ENCODE peak calls at places on chromosome 13, in five cellular contexts. V is ovary, E is tibial nerve, P is progenitor cell of endocrine pancreas, G is lower lobe of right lung. S is an unnamed sample.

GRCh38 chr13:30364133-30364532 is 56.8 kb upstream of the KATNAL1 start:
- DNase-seq in E (no peak), G (no peak), V (no peak), P (no peak), S (no peak)

GRCh38 chr13:114023716-114024602 is 50.1 kb upstream of the C13orf46 start:
- DNase-seq in V (no peak), P (no peak), G (no peak), E (no peak), S (no peak)

GRCh38 chr13:60230593-60230992 is 66.9 kb upstream of the DIAPH3 start:
- DNase-seq in G (no peak), V (no peak), E (no peak), P (no peak), S (peak)

GRCh38 chr13:89372193-89372592 is 1701.0 kb downstream of the SLITRK5 start:
- DNase-seq in V (no peak), E (no peak), P (no peak), G (no peak), S (no peak)

GRCh38 chr13:29850213-29850898 is at the start of gene UBL3:
- DNase-seq in P (peak), V (peak), G (peak), E (peak), S (no peak)

GRCh38 chr13:37595162-37595561 is 3.4 kb downstream of the POSTN start:
- DNase-seq in P (no peak), V (no peak), E (no peak), G (no peak), S (no peak)

GRCh38 chr13:27379694-27380596 is 44.5 kb upstream of the GTF3A start:
- DNase-seq in E (peak), P (peak), G (no peak), V (peak), S (no peak)

GRCh38 chr13:50366488-50367174 is 351.4 kb downstream of the KCNRG start:
- DNase-seq in P (no peak), V (no peak), E (no peak), G (no peak), S (no peak)

GRCh38 chr13:60944863-60945262 is 470.8 kb downstream of the PCDH20 start:
- DNase-seq in P (no peak), E (no peak), V (no peak), G (no peak), S (no peak)

GRCh38 chr13:44378277-44378676 is 4.7 kb downstream of the SERP2 start:
- DNase-seq in V (no peak), E (no peak), G (no peak), P (no peak), S (no peak)

GRCh38 chr13:26806891-26807290 is 46.3 kb upstream of the GPR12 start:
- DNase-seq in V (no peak), P (no peak), E (no peak), G (no peak), S (no peak)

GRCh38 chr13:48923376-48923775 is 52.3 kb upstream of the FNDC3A start:
- DNase-seq in E (no peak), G (no peak), P (no peak), V (no peak), S (no peak)

GRCh38 chr13:27219611-27220010 is 31.7 kb upstream of the RPL21 start:
- DNase-seq in V (no peak), G (no peak), P (no peak), E (no peak), S (no peak)

GRCh38 chr13:68616600-68617222 is 1386.6 kb upstream of the PCDH9 start:
- DNase-seq in E (no peak), V (no peak), P (no peak), G (no peak), S (no peak)

GRCh38 chr13:28640861-28641599 is 17.9 kb upstream of the POMP start:
- DNase-seq in V (no peak), G (no peak), E (no peak), P (no peak), S (no peak)

GRCh38 chr13:51453308-51453958 is 597 bp upstream of the INTS6 start:
- DNase-seq in V (no peak), E (peak), G (peak), P (peak), S (peak)

GRCh38 chr13:32165791-32166190 is 134.2 kb downstream of the FRY start:
- DNase-seq in E (no peak), P (no peak), V (no peak), G (peak), S (no peak)

GRCh38 chr13:52371736-52372247 is 34.2 kb downstream of the THSD1 start:
- DNase-seq in G (no peak), V (no peak), P (no peak), E (no peak), S (no peak)

GRCh38 chr13:39284801-39285388 is 246.6 kb downstream of the NHLRC3 start:
- DNase-seq in G (no peak), V (no peak), P (no peak), E (no peak), S (no peak)
- TF ChIP-seq CTCF in G (no peak), V (no peak), P (no peak), E (no peak), S (peak)

GRCh38 chr13:99657848-99658265 is 156.6 kb downstream of the TM9SF2 start:
- DNase-seq in P (peak), V (peak), E (no peak), G (peak), S (no peak)
- TF ChIP-seq CTCF in P (peak), V (no peak), E (no peak), G (no peak), S (no peak)

DNA sequence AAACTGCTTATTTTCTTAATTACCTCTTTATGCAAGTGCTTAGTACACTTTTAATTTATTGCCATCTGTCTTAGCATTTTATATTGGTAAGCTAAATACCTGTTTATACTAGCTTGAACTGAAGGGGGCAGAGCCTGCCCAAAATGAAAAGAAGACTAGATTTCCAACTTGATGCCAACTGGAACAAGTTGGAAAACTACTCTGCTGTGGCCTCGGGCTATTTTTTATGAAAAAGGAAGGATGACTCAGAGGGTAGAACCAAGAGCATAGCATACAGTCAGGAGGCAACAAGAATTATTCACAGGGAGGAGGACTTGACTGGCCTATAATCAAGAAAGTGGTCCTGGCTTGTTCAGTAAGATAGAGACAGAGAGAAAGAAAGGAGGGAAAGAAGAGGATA is 150.3 kb downstream of the NDFIP2 start:
- DNase-seq in P (no peak), G (no peak), V (no peak), E (no peak), S (peak)
- TF ChIP-seq CTCF in P (peak), G (no peak), V (no peak), E (no peak), S (peak)

GRCh38 chr13:65613004-65613403 is 1617.1 kb downstream of the PCDH9 start:
- DNase-seq in P (no peak), V (no peak), G (no peak), E (no peak), S (no peak)
- TF ChIP-seq CTCF in P (peak), V (no peak), G (no peak), E (no peak), S (peak)

DNA sequence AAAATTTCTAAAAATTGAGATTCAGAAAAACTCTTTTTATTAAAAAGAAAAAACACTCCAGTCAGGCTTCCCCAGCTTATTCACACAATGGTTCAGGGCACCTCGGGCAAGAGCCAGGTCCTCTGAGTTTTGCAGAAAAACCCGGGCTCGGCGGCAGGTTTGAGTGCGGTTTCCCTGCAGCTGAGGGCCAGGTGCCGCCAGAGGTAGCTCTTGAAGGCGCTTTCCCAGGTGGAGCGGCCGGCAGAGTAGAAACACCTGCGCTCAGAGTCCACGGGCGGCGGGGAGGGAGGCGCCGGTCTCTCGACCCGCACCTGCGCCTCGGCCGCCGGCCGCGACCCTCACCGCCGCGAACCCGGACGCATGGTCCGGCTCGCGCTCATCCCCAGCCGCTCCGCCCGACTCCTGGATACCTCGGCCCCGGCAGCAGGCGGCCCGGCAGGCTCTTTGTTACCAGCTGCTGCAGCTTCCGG is 444 bp downstream of the PROSER1 start:
- DNase-seq in G (no peak), V (no peak), P (peak), E (no peak), S (no peak)
- TF ChIP-seq CTCF in G (no peak), V (no peak), P (peak), E (no peak), S (no peak)

DNA sequence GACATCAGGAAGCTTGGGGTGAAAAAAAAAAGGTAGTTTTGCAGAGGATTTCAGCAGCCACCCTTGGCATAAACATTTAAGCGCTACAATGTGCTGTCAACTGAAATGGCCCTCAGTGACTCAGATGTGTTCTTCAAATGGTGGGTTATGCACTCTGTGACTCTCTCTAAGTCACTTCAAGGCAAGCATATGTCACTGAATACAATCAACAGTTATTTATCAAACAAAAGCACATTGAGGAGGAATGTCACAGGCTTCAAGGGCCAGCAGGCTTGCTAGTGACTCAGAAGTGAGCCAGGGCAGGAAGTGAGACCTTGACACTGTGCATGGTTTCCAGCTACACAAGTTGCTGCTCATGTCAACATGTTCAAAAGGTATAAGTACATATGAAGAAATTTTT is 523.7 kb upstream of the HTR2A start:
- DNase-seq in P (no peak), V (no peak), G (no peak), E (no peak), S (peak)
- TF ChIP-seq CTCF in P (no peak), V (no peak), G (no peak), E (no peak), S (no peak)

S was measured in epithelial cell of proximal tubule.